ENCODE peak calls at places on chromosomes 4 and X, in nine cellular contexts. O is stimulated activated naive CD4-positive, alpha-beta T cell treated with Interleukin-2 at 50 U/mL for 16 hours; X is BE2C; Y is left colon; P is Caki2; H is AG20443; U is RCC 7860; G is right cardiac atrium; F is kidney epithelial cell. B is an unnamed sample.

GRCh38 chr4:108181704-108182103 is 13.0 kb upstream of the LEF1 start:
- DNase-seq in O (no peak), X (no peak), Y (no peak), P (no peak), H (no peak), U (no peak), G (no peak), F (no peak), B (no peak)

GRCh38 chrX:115911967-115912366 is 258.6 kb upstream of the AGTR2 start:
- DNase-seq in O (no peak), X (no peak), Y (no peak), P (no peak), H (no peak), U (no peak), G (no peak), F (no peak), B (no peak)

GRCh38 chrX:33457102-33457501 is 245.8 kb upstream of the DMD start:
- DNase-seq in O (no peak), X (no peak), Y (no peak), P (no peak), H (no peak), U (no peak), G (no peak), F (no peak), B (no peak)

GRCh38 chr4:25814323-25814722 is 48.5 kb downstream of the SEL1L3 start:
- DNase-seq in O (no peak), X (no peak), Y (no peak), P (no peak), H (no peak), U (no peak), G (peak; percentile 64), F (no peak), B (no peak)

GRCh38 chr4:126458993-126459392 is 1144.2 kb downstream of the FAT4 start:
- DNase-seq in O (no peak), X (no peak), Y (no peak), P (no peak), H (no peak), U (no peak), G (no peak), F (no peak), B (no peak)

GRCh38 chr4:16669036-16669435 is 229.4 kb downstream of the LDB2 start:
- DNase-seq in O (no peak), X (peak; percentile 54), Y (no peak), P (no peak), H (peak; percentile 13), U (no peak), G (no peak), F (no peak), B (no peak)

GRCh38 chrX:153414838-153415552 is 3.7 kb downstream of the ZFP92 start:
- DNase-seq in O (no peak), X (no peak), Y (no peak), P (no peak), H (peak; percentile 21), U (no peak), G (peak; percentile 58), F (no peak), B (no peak)

GRCh38 chrX:47212381-47213293 is 5.8 kb upstream of the CDK16 start:
- DNase-seq in O (no peak), X (no peak), Y (peak; percentile 10), P (no peak), H (no peak), U (no peak), G (no peak), F (no peak), B (no peak)

GRCh38 chr4:47642985-47643745 is 158.1 kb downstream of the ATP10D start:
- DNase-seq in O (no peak), X (no peak), Y (no peak), P (no peak), H (peak; percentile 35), U (no peak), G (no peak), F (peak; percentile 37), B (no peak)

GRCh38 chr4:131499139-131499873 is 1649.8 kb upstream of the PCDH10 start:
- DNase-seq in O (no peak), X (no peak), Y (no peak), P (peak; percentile 5), H (no peak), U (peak; percentile 13), G (peak; percentile 17), F (peak; percentile 28), B (no peak)

GRCh38 chr4:58776627-58777026 is 1666.4 kb upstream of the IGFBP7 start:
- DNase-seq in O (no peak), X (no peak), Y (no peak), P (no peak), H (no peak), U (peak; percentile 80), G (no peak), F (peak; percentile 14), B (no peak)

GRCh38 chr4:132085105-132085504 is 1064.0 kb upstream of the PCDH10 start:
- DNase-seq in O (no peak), X (no peak), Y (no peak), P (no peak), H (no peak), U (no peak), G (no peak), F (no peak), B (no peak)

GRCh38 chr4:146049802-146050201 is 111.2 kb upstream of the ZNF827 start:
- DNase-seq in O (no peak), X (no peak), Y (no peak), P (no peak), H (no peak), U (no peak), G (no peak), F (no peak), B (no peak)

GRCh38 chr4:2250003-2250763 is 8.3 kb upstream of the HAUS3 start:
- DNase-seq in O (no peak), X (peak; percentile 6), Y (no peak), P (no peak), H (no peak), U (no peak), G (peak; percentile 41), F (no peak), B (no peak)

GRCh38 chr4:101415962-101416361 is 68.6 kb upstream of the PPP3CA start:
- DNase-seq in O (no peak), X (no peak), Y (no peak), P (no peak), H (no peak), U (no peak), G (peak; percentile 13), F (no peak), B (no peak)

GRCh38 chrX:19127649-19128168 is 5.4 kb upstream of the ADGRG2 start:
- DNase-seq in O (no peak), X (no peak), Y (no peak), P (peak; percentile 73), H (no peak), U (no peak), G (peak; percentile 51), F (no peak), B (no peak)

GRCh38 chr4:167218022-167218608 is 16.2 kb downstream of the SPOCK3 start:
- DNase-seq in O (no peak), X (no peak), Y (no peak), P (no peak), H (no peak), U (no peak), G (no peak), F (no peak), B (no peak)

GRCh38 chr4:174119051-174119450 is 164.4 kb downstream of the FBXO8 start:
- DNase-seq in O (no peak), X (peak; percentile 58), Y (no peak), P (peak; percentile 28), H (peak; percentile 65), U (no peak), G (no peak), F (no peak), B (no peak)

GRCh38 chr4:5708171-5708828 is at the start of gene EVC2:
- DNase-seq in O (peak; percentile 34), X (no peak), Y (peak; percentile 45), P (no peak), H (peak; percentile 89), U (no peak), G (peak; percentile 93), F (no peak), B (no peak)

GRCh38 chr4:98796986-98797385 is 131.9 kb downstream of the EIF4E start:
- DNase-seq in O (no peak), X (no peak), Y (no peak), P (no peak), H (no peak), U (no peak), G (no peak), F (no peak), B (no peak)

GRCh38 chr4:2364654-2365053 is 53.8 kb downstream of the ZFYVE28 start:
- DNase-seq in O (peak; percentile 52), X (no peak), Y (peak; percentile 37), P (no peak), H (peak; percentile 86), U (no peak), G (peak; percentile 87), F (no peak), B (no peak)

GRCh38 chrX:16778545-16778944 is 7.7 kb upstream of the TXLNG start:
- DNase-seq in O (no peak), X (no peak), Y (no peak), P (no peak), H (no peak), U (no peak), G (no peak), F (no peak), B (no peak)

GRCh38 chr4:39698424-39699009 is 581 bp downstream of the UBE2K start:
- DNase-seq in O (no peak), X (peak; percentile 47), Y (peak; percentile 59), P (no peak), H (peak; percentile 37), U (no peak), G (peak; percentile 72), F (no peak), B (peak; percentile 55)

GRCh38 chrX:24475480-24475879 is 10.4 kb downstream of the PDK3 start:
- DNase-seq in O (no peak), X (no peak), Y (no peak), P (no peak), H (no peak), U (no peak), G (no peak), F (no peak), B (no peak)

GRCh38 chrX:16112428-16112827 is 10.9 kb upstream of the GRPR start:
- DNase-seq in O (no peak), X (no peak), Y (no peak), P (no peak), H (no peak), U (no peak), G (no peak), F (no peak), B (no peak)

GRCh38 chr4:137901114-137901513 is 341.0 kb downstream of the SLC7A11 start:
- DNase-seq in O (no peak), X (no peak), Y (no peak), P (no peak), H (no peak), U (no peak), G (no peak), F (no peak), B (no peak)

GRCh38 chr4:109229028-109229427 is 73.4 kb downstream of the COL25A1 start:
- DNase-seq in O (no peak), X (no peak), Y (no peak), P (no peak), H (no peak), U (no peak), G (no peak), F (no peak), B (no peak)